ENCODE peak calls at places on chromosomes 13 and 19, in seven cellular contexts. Q, F, Z, L, E, K and D are unnamed samples.

GRCh38 chr13:93775507-93776108 is 549.0 kb downstream of the GPC6 start:
- DNase-seq in Q (peak; percentile 70), F (no peak), Z (no peak), L (no peak), E (no peak), K (no peak), D (no peak)

GRCh38 chr19:56367829-56368711 is 25.3 kb downstream of the ZNF582 start:
- DNase-seq in Q (peak; percentile 91), F (peak; percentile 91), Z (peak; percentile 45), L (peak; percentile 90), E (peak; percentile 78), K (peak; percentile 77), D (peak; percentile 98)

GRCh38 chr19:46608581-46609345 is 7.6 kb downstream of the CALM3 start:
- DNase-seq in Q (no peak), F (no peak), Z (no peak), L (no peak), E (no peak), K (no peak), D (no peak)

GRCh38 chr13:77500094-77500493 is 35.4 kb upstream of the SCEL start:
- DNase-seq in Q (no peak), F (no peak), Z (no peak), L (no peak), E (no peak), K (no peak), D (no peak)

GRCh38 chr19:54207908-54208783 is 7.5 kb downstream of the RPS9 start:
- DNase-seq in Q (peak; percentile 68), F (peak; percentile 59), Z (no peak), L (peak; percentile 86), E (no peak), K (no peak), D (no peak)

GRCh38 chr13:81171065-81171647 is 830.2 kb upstream of the SPRY2 start:
- DNase-seq in Q (peak; percentile 8), F (peak; percentile 3), Z (no peak), L (peak; percentile 5), E (no peak), K (no peak), D (no peak)

GRCh38 chr13:101305981-101306411 is 110.3 kb downstream of the NALCN start:
- DNase-seq in Q (peak; percentile 4), F (no peak), Z (no peak), L (no peak), E (no peak), K (no peak), D (no peak)

GRCh38 chr13:85601526-85601925 is 197.7 kb downstream of the SLITRK6 start:
- DNase-seq in Q (no peak), F (peak; percentile 13), Z (no peak), L (no peak), E (no peak), K (no peak), D (no peak)

GRCh38 chr19:17117250-17117789 is 41.7 kb downstream of the MYO9B start:
- DNase-seq in Q (no peak), F (no peak), Z (no peak), L (no peak), E (no peak), K (no peak), D (no peak)

GRCh38 chr13:76929975-76930374 is 18.3 kb upstream of the ACOD1 start:
- DNase-seq in Q (no peak), F (no peak), Z (no peak), L (no peak), E (no peak), K (no peak), D (no peak)

GRCh38 chr13:98795220-98795619 is 42.7 kb upstream of the SLC15A1 start:
- DNase-seq in Q (no peak), F (no peak), Z (no peak), L (no peak), E (no peak), K (no peak), D (no peak)

GRCh38 chr19:39090881-39091280 is 6.7 kb downstream of the ACP7 start:
- DNase-seq in Q (no peak), F (no peak), Z (no peak), L (no peak), E (no peak), K (no peak), D (no peak)

GRCh38 chr19:14733574-14733973 is 43.7 kb downstream of the ZNF333 start:
- DNase-seq in Q (no peak), F (no peak), Z (no peak), L (no peak), E (no peak), K (no peak), D (no peak)

GRCh38 chr19:7904074-7905020 is 670 bp downstream of the MAP2K7 start:
- DNase-seq in Q (no peak), F (no peak), Z (peak; percentile 70), L (no peak), E (no peak), K (no peak), D (no peak)

GRCh38 chr19:33047422-33047821 is 17.3 kb downstream of the RHPN2 start:
- DNase-seq in Q (no peak), F (peak; percentile 65), Z (no peak), L (no peak), E (no peak), K (peak; percentile 34), D (no peak)

GRCh38 chr19:44260343-44260681 is 626 bp downstream of the ZNF233 start:
- DNase-seq in Q (peak; percentile 1), F (no peak), Z (no peak), L (peak; percentile 7), E (peak; percentile 1), K (no peak), D (no peak)

GRCh38 chr19:2242092-2242537 is 5.5 kb downstream of the SF3A2 start:
- DNase-seq in Q (no peak), F (no peak), Z (no peak), L (no peak), E (no peak), K (no peak), D (no peak)

GRCh38 chr13:78977311-78977710 is 318.4 kb upstream of the OBI1 start:
- DNase-seq in Q (no peak), F (no peak), Z (no peak), L (no peak), E (no peak), K (no peak), D (no peak)

GRCh38 chr19:19538077-19538764 is at the start of gene CILP2:
- DNase-seq in Q (peak; percentile 41), F (no peak), Z (no peak), L (no peak), E (no peak), K (peak; percentile 58), D (no peak)

GRCh38 chr13:45350152-45350551 is 9.2 kb upstream of the TPT1 start:
- DNase-seq in Q (no peak), F (no peak), Z (no peak), L (no peak), E (no peak), K (no peak), D (no peak)

GRCh38 chr13:44936246-44936645 is 53.0 kb downstream of the NUFIP1 start:
- DNase-seq in Q (no peak), F (no peak), Z (no peak), L (no peak), E (no peak), K (no peak), D (no peak)

GRCh38 chr13:64073203-64073602 is 2657.6 kb upstream of the PCDH20 start:
- DNase-seq in Q (no peak), F (no peak), Z (no peak), L (no peak), E (no peak), K (no peak), D (no peak)

GRCh38 chr13:32264407-32264806 is 50.8 kb downstream of the ZAR1L start:
- DNase-seq in Q (peak; percentile 24), F (no peak), Z (no peak), L (no peak), E (no peak), K (no peak), D (no peak)

GRCh38 chr13:94169783-94170513 is 309.5 kb downstream of the DCT start:
- DNase-seq in Q (no peak), F (no peak), Z (no peak), L (peak; percentile 68), E (peak; percentile 4), K (no peak), D (no peak)

GRCh38 chr13:39510296-39510695 is 92.7 kb downstream of the LHFPL6 start:
- DNase-seq in Q (no peak), F (no peak), Z (no peak), L (no peak), E (no peak), K (no peak), D (no peak)

GRCh38 chr19:33501957-33502356 is 19.6 kb downstream of the PEPD start:
- DNase-seq in Q (no peak), F (no peak), Z (no peak), L (no peak), E (no peak), K (no peak), D (no peak)

GRCh38 chr19:49481020-49481683 is 6.3 kb upstream of the RPL13A start:
- DNase-seq in Q (no peak), F (no peak), Z (no peak), L (no peak), E (no peak), K (no peak), D (no peak)

GRCh38 chr19:10079031-10079453 is 7.1 kb upstream of the SHFL start:
- DNase-seq in Q (no peak), F (no peak), Z (no peak), L (no peak), E (no peak), K (no peak), D (no peak)

GRCh38 chr19:8392017-8392591 is 1.9 kb downstream of the RAB11B start:
- DNase-seq in Q (no peak), F (no peak), Z (no peak), L (peak; percentile 66), E (peak; percentile 42), K (no peak), D (no peak)

GRCh38 chr13:83975668-83976165 is 93.4 kb upstream of the SLITRK1 start:
- DNase-seq in Q (no peak), F (no peak), Z (no peak), L (no peak), E (no peak), K (no peak), D (no peak)

GRCh38 chr13:27271572-27272096 is 1.0 kb downstream of the RASL11A start:
- DNase-seq in Q (no peak), F (no peak), Z (no peak), L (no peak), E (no peak), K (no peak), D (no peak)

GRCh38 chr19:13099073-13099999 is 3.3 kb downstream of the LYL1 start:
- DNase-seq in Q (peak; percentile 67), F (no peak), Z (peak; percentile 66), L (no peak), E (no peak), K (no peak), D (no peak)

GRCh38 chr19:43914051-43914450 is 21.0 kb downstream of the ZNF45 start:
- DNase-seq in Q (no peak), F (peak; percentile 42), Z (no peak), L (no peak), E (no peak), K (no peak), D (no peak)

GRCh38 chr13:48038763-48039162 is 1.2 kb downstream of the NUDT15 start:
- DNase-seq in Q (peak; percentile 5), F (no peak), Z (no peak), L (no peak), E (no peak), K (no peak), D (no peak)

GRCh38 chr13:50518791-50519201 is 324.7 kb downstream of the DLEU7 start:
- DNase-seq in Q (no peak), F (no peak), Z (no peak), L (peak; percentile 68), E (no peak), K (no peak), D (no peak)

GRCh38 chr13:29369060-29369743 is 226.3 kb downstream of the SLC7A1 start:
- DNase-seq in Q (peak; percentile 43), F (peak; percentile 35), Z (no peak), L (peak; percentile 75), E (no peak), K (no peak), D (no peak)